ENCODE peak calls at places on chromosome 16, in ten cellular contexts. One of them, this sample, is unnamed.
A peak's percentile ranks its signal among the peaks of the same experiment; 100 is the strongest.

GRCh38 chr16:29107299-29107698 is 122.4 kb downstream of the LAT start:
- DNase-seq in upper lobe of right lung: no peak
- DNase-seq in cardiac muscle cell: no peak
- DNase-seq in breast epithelium: no peak
- DNase-seq in tibial artery: no peak
- DNase-seq in AG04449: no peak
- DNase-seq in keratinocyte: no peak
- DNase-seq in HCT116: no peak
- DNase-seq in neural progenitor cell: peak; percentile 40
- DNase-seq in GM23338: peak; percentile 68
- DNase-seq in this sample: no peak

GRCh38 chr16:13021996-13022395 is 120.6 kb downstream of the SHISA9 start:
- DNase-seq in keratinocyte: no peak
- DNase-seq in cardiac muscle cell: no peak
- DNase-seq in upper lobe of right lung: no peak
- DNase-seq in GM23338: no peak
- DNase-seq in AG04449: no peak
- DNase-seq in tibial artery: no peak
- DNase-seq in HCT116: no peak
- DNase-seq in breast epithelium: no peak
- DNase-seq in neural progenitor cell: no peak
- DNase-seq in this sample: no peak

GRCh38 chr16:49021136-49021535 is 260.5 kb downstream of the CBLN1 start:
- DNase-seq in HCT116: no peak
- DNase-seq in breast epithelium: no peak
- DNase-seq in GM23338: peak; percentile 35
- DNase-seq in upper lobe of right lung: no peak
- DNase-seq in cardiac muscle cell: no peak
- DNase-seq in keratinocyte: no peak
- DNase-seq in tibial artery: no peak
- DNase-seq in AG04449: peak; percentile 24
- DNase-seq in neural progenitor cell: peak; percentile 25
- DNase-seq in this sample: no peak

GRCh38 chr16:20799599-20799998 is 6.7 kb downstream of the ERI2 start:
- DNase-seq in tibial artery: no peak
- DNase-seq in GM23338: peak; percentile 53
- DNase-seq in upper lobe of right lung: no peak
- DNase-seq in breast epithelium: no peak
- DNase-seq in cardiac muscle cell: peak; percentile 56
- DNase-seq in HCT116: peak; percentile 6
- DNase-seq in keratinocyte: no peak
- DNase-seq in neural progenitor cell: peak; percentile 32
- DNase-seq in AG04449: no peak
- DNase-seq in this sample: no peak

GRCh38 chr16:2842340-2843000 is 12.4 kb downstream of the ZG16B start:
- DNase-seq in breast epithelium: no peak
- DNase-seq in GM23338: peak; percentile 94
- DNase-seq in AG04449: no peak
- DNase-seq in neural progenitor cell: peak; percentile 69
- DNase-seq in upper lobe of right lung: peak; percentile 80
- DNase-seq in tibial artery: peak; percentile 59
- DNase-seq in keratinocyte: no peak
- DNase-seq in HCT116: peak; percentile 98
- DNase-seq in cardiac muscle cell: peak; percentile 14
- DNase-seq in this sample: no peak

GRCh38 chr16:87922250-87922871 is 14.0 kb downstream of the CA5A start:
- DNase-seq in cardiac muscle cell: no peak
- DNase-seq in AG04449: no peak
- DNase-seq in keratinocyte: no peak
- DNase-seq in tibial artery: no peak
- DNase-seq in upper lobe of right lung: no peak
- DNase-seq in HCT116: no peak
- DNase-seq in breast epithelium: no peak
- DNase-seq in neural progenitor cell: no peak
- DNase-seq in GM23338: no peak
- DNase-seq in this sample: no peak

GRCh38 chr16:83887088-83887487 is 11.8 kb upstream of the MLYCD start:
- DNase-seq in neural progenitor cell: peak; percentile 27
- DNase-seq in keratinocyte: no peak
- DNase-seq in tibial artery: no peak
- DNase-seq in upper lobe of right lung: no peak
- DNase-seq in AG04449: no peak
- DNase-seq in GM23338: peak; percentile 54
- DNase-seq in cardiac muscle cell: no peak
- DNase-seq in HCT116: peak; percentile 31
- DNase-seq in breast epithelium: no peak
- DNase-seq in this sample: no peak

GRCh38 chr16:30953511-30954124 is 3.9 kb upstream of the SETD1A start:
- DNase-seq in upper lobe of right lung: peak; percentile 71
- DNase-seq in HCT116: peak; percentile 71
- DNase-seq in neural progenitor cell: peak; percentile 97
- DNase-seq in tibial artery: peak; percentile 75
- DNase-seq in breast epithelium: no peak
- DNase-seq in AG04449: no peak
- DNase-seq in GM23338: peak; percentile 95
- DNase-seq in cardiac muscle cell: peak; percentile 90
- DNase-seq in keratinocyte: no peak
- DNase-seq in this sample: no peak

GRCh38 chr16:78183886-78184553 is 84.6 kb downstream of the WWOX start:
- DNase-seq in tibial artery: no peak
- DNase-seq in AG04449: no peak
- DNase-seq in HCT116: no peak
- DNase-seq in breast epithelium: no peak
- DNase-seq in GM23338: no peak
- DNase-seq in upper lobe of right lung: no peak
- DNase-seq in keratinocyte: no peak
- DNase-seq in cardiac muscle cell: no peak
- DNase-seq in neural progenitor cell: no peak
- DNase-seq in this sample: no peak

GRCh38 chr16:86751081-86752030 is 173.0 kb downstream of the FOXL1 start:
- DNase-seq in tibial artery: peak; percentile 78
- DNase-seq in cardiac muscle cell: no peak
- DNase-seq in HCT116: no peak
- DNase-seq in GM23338: no peak
- DNase-seq in neural progenitor cell: no peak
- DNase-seq in breast epithelium: peak; percentile 80
- DNase-seq in keratinocyte: peak; percentile 36
- DNase-seq in AG04449: no peak
- DNase-seq in upper lobe of right lung: no peak
- DNase-seq in this sample: no peak

GRCh38 chr16:55478827-55479559 is at the start of gene MMP2:
- DNase-seq in keratinocyte: no peak
- DNase-seq in neural progenitor cell: peak; percentile 91
- DNase-seq in cardiac muscle cell: peak; percentile 62
- DNase-seq in GM23338: peak; percentile 91
- DNase-seq in tibial artery: peak; percentile 86
- DNase-seq in upper lobe of right lung: peak; percentile 74
- DNase-seq in HCT116: no peak
- DNase-seq in AG04449: no peak
- DNase-seq in breast epithelium: no peak
- DNase-seq in this sample: no peak
- TF ChIP-seq CTCF in keratinocyte: no peak
- TF ChIP-seq CTCF in neural progenitor cell: no peak
- TF ChIP-seq CTCF in cardiac muscle cell: no peak
- TF ChIP-seq CTCF in GM23338: peak; percentile 4
- TF ChIP-seq CTCF in tibial artery: no peak
- TF ChIP-seq CTCF in upper lobe of right lung: no peak
- TF ChIP-seq CTCF in HCT116: no peak
- TF ChIP-seq CTCF in AG04449: no peak
- TF ChIP-seq CTCF in breast epithelium: no peak
- TF ChIP-seq CTCF in this sample: no peak

GRCh38 chr16:50216231-50216630 is 50.1 kb upstream of the ADCY7 start:
- DNase-seq in cardiac muscle cell: no peak
- DNase-seq in tibial artery: no peak
- DNase-seq in HCT116: no peak
- DNase-seq in GM23338: no peak
- DNase-seq in keratinocyte: no peak
- DNase-seq in upper lobe of right lung: no peak
- DNase-seq in AG04449: no peak
- DNase-seq in neural progenitor cell: no peak
- DNase-seq in breast epithelium: no peak
- DNase-seq in this sample: no peak
- TF ChIP-seq CTCF in cardiac muscle cell: no peak
- TF ChIP-seq CTCF in tibial artery: no peak
- TF ChIP-seq CTCF in HCT116: no peak
- TF ChIP-seq CTCF in GM23338: no peak
- TF ChIP-seq CTCF in keratinocyte: no peak
- TF ChIP-seq CTCF in upper lobe of right lung: no peak
- TF ChIP-seq CTCF in AG04449: no peak
- TF ChIP-seq CTCF in neural progenitor cell: no peak
- TF ChIP-seq CTCF in breast epithelium: no peak
- TF ChIP-seq CTCF in this sample: no peak

GRCh38 chr16:8622315-8622656 is 788 bp downstream of the METTL22 start:
- DNase-seq in AG04449: no peak
- DNase-seq in HCT116: no peak
- DNase-seq in GM23338: no peak
- DNase-seq in breast epithelium: no peak
- DNase-seq in neural progenitor cell: no peak
- DNase-seq in keratinocyte: no peak
- DNase-seq in cardiac muscle cell: no peak
- DNase-seq in tibial artery: no peak
- DNase-seq in upper lobe of right lung: no peak
- DNase-seq in this sample: no peak

GRCh38 chr16:8623634-8624033 is 2.1 kb downstream of the METTL22 start:
- DNase-seq in HCT116: no peak
- DNase-seq in AG04449: no peak
- DNase-seq in GM23338: no peak
- DNase-seq in neural progenitor cell: no peak
- DNase-seq in tibial artery: no peak
- DNase-seq in cardiac muscle cell: no peak
- DNase-seq in breast epithelium: no peak
- DNase-seq in upper lobe of right lung: no peak
- DNase-seq in keratinocyte: no peak
- DNase-seq in this sample: no peak

GRCh38 chr16:8621221-8621571 is 302 bp upstream of the METTL22 start:
- DNase-seq in keratinocyte: no peak
- DNase-seq in AG04449: no peak
- DNase-seq in upper lobe of right lung: no peak
- DNase-seq in tibial artery: no peak
- DNase-seq in cardiac muscle cell: no peak
- DNase-seq in GM23338: no peak
- DNase-seq in breast epithelium: no peak
- DNase-seq in neural progenitor cell: no peak
- DNase-seq in HCT116: no peak
- DNase-seq in this sample: no peak

GRCh38 chr16:8620535-8620934 is 963 bp upstream of the METTL22 start:
- DNase-seq in HCT116: no peak
- DNase-seq in AG04449: no peak
- DNase-seq in breast epithelium: no peak
- DNase-seq in neural progenitor cell: no peak
- DNase-seq in tibial artery: no peak
- DNase-seq in keratinocyte: peak; percentile 82
- DNase-seq in upper lobe of right lung: no peak
- DNase-seq in cardiac muscle cell: no peak
- DNase-seq in GM23338: no peak
- DNase-seq in this sample: no peak

GRCh38 chr16:8621572-8622314 is at the start of gene METTL22:
- DNase-seq in GM23338: peak; percentile 89
- DNase-seq in keratinocyte: peak; percentile 44
- DNase-seq in HCT116: peak; percentile 69
- DNase-seq in AG04449: peak; percentile 10
- DNase-seq in breast epithelium: peak; percentile 78
- DNase-seq in cardiac muscle cell: peak; percentile 95
- DNase-seq in upper lobe of right lung: peak; percentile 96
- DNase-seq in neural progenitor cell: peak; percentile 96
- DNase-seq in tibial artery: peak; percentile 92
- DNase-seq in this sample: peak; percentile 87
- TF ChIP-seq CTCF in GM23338: no peak
- TF ChIP-seq CTCF in keratinocyte: no peak
- TF ChIP-seq CTCF in HCT116: no peak
- TF ChIP-seq CTCF in AG04449: no peak
- TF ChIP-seq CTCF in breast epithelium: no peak
- TF ChIP-seq CTCF in cardiac muscle cell: no peak
- TF ChIP-seq CTCF in upper lobe of right lung: no peak
- TF ChIP-seq CTCF in neural progenitor cell: no peak
- TF ChIP-seq CTCF in tibial artery: no peak
- TF ChIP-seq CTCF in this sample: no peak

GRCh38 chr16:84959045-84959576 is 52.2 kb downstream of the ZDHHC7 start:
- DNase-seq in breast epithelium: no peak
- DNase-seq in GM23338: peak; percentile 50
- DNase-seq in cardiac muscle cell: no peak
- DNase-seq in keratinocyte: no peak
- DNase-seq in upper lobe of right lung: no peak
- DNase-seq in HCT116: no peak
- DNase-seq in neural progenitor cell: no peak
- DNase-seq in tibial artery: no peak
- DNase-seq in AG04449: no peak
- DNase-seq in this sample: no peak
- TF ChIP-seq CTCF in breast epithelium: no peak
- TF ChIP-seq CTCF in GM23338: peak; percentile 58
- TF ChIP-seq CTCF in cardiac muscle cell: no peak
- TF ChIP-seq CTCF in keratinocyte: peak; percentile 19
- TF ChIP-seq CTCF in upper lobe of right lung: peak; percentile 6
- TF ChIP-seq CTCF in HCT116: peak; percentile 88
- TF ChIP-seq CTCF in neural progenitor cell: peak; percentile 37
- TF ChIP-seq CTCF in tibial artery: no peak
- TF ChIP-seq CTCF in AG04449: peak; percentile 44
- TF ChIP-seq CTCF in this sample: no peak

GRCh38 chr16:66273644-66274334 is 92.7 kb upstream of the CDH5 start:
- DNase-seq in AG04449: no peak
- DNase-seq in breast epithelium: peak; percentile 13
- DNase-seq in cardiac muscle cell: no peak
- DNase-seq in GM23338: peak; percentile 47
- DNase-seq in neural progenitor cell: no peak
- DNase-seq in upper lobe of right lung: no peak
- DNase-seq in keratinocyte: no peak
- DNase-seq in HCT116: no peak
- DNase-seq in tibial artery: no peak
- DNase-seq in this sample: no peak
- TF ChIP-seq CTCF in AG04449: peak; percentile 30
- TF ChIP-seq CTCF in breast epithelium: no peak
- TF ChIP-seq CTCF in cardiac muscle cell: peak; percentile 47
- TF ChIP-seq CTCF in GM23338: peak; percentile 86
- TF ChIP-seq CTCF in neural progenitor cell: peak; percentile 27
- TF ChIP-seq CTCF in upper lobe of right lung: no peak
- TF ChIP-seq CTCF in keratinocyte: peak; percentile 59
- TF ChIP-seq CTCF in HCT116: peak; percentile 53
- TF ChIP-seq CTCF in tibial artery: no peak
- TF ChIP-seq CTCF in this sample: no peak

This sample was measured in omental fat pad.